ENCODE peak calls at places on chromosomes 4 and X, in seven cellular contexts. R is endothelial cell of umbilical vein, B is hepatocyte, X is neural progenitor cell, J is HepG2, Q is A673, W is DND-41. D is an unnamed sample.

GRCh38 chr4:74942251-74942917 is 9.5 kb downstream of the PARM1 start:
- DNase-seq in J (no peak), R (no peak), X (no peak), B (no peak), W (no peak), Q (no peak), D (no peak)

GRCh38 chr4:16916719-16917337 is 18.4 kb upstream of the LDB2 start:
- DNase-seq in X (peak; percentile 68), J (peak; percentile 63), R (peak; percentile 74), B (peak; percentile 80), W (peak; percentile 72), Q (peak; percentile 82), D (no peak)

GRCh38 chr4:91754716-91755115 is 549.0 kb upstream of the GRID2 start:
- DNase-seq in Q (no peak), J (no peak), X (no peak), R (no peak), B (no peak), W (no peak), D (no peak)

GRCh38 chr4:170047774-170048354 is 21.7 kb upstream of the MFAP3L start:
- DNase-seq in J (peak; percentile 53), X (peak; percentile 77), Q (peak; percentile 75), W (peak; percentile 45), R (peak; percentile 65), B (peak; percentile 84), D (peak; percentile 57)

GRCh38 chr4:123418486-123418931 is 21.9 kb downstream of the SPRY1 start:
- DNase-seq in W (peak; percentile 30), Q (peak; percentile 96), J (peak; percentile 97), X (peak; percentile 92), B (peak; percentile 35), R (peak; percentile 82), D (peak; percentile 30)

GRCh38 chr4:97105716-97106115 is 1037.6 kb downstream of the STPG2 start:
- DNase-seq in X (no peak), Q (no peak), J (no peak), B (no peak), W (no peak), R (no peak), D (no peak)

GRCh38 chr4:105215609-105216313 is 69.1 kb downstream of the TET2 start:
- DNase-seq in X (no peak), R (no peak), B (no peak), Q (no peak), W (no peak), J (peak; percentile 7), D (no peak)

GRCh38 chr4:124943145-124943889 is 230.8 kb upstream of the ANKRD50 start:
- DNase-seq in R (no peak), X (no peak), B (no peak), J (no peak), W (no peak), Q (no peak), D (no peak)

GRCh38 chrX:136055651-136056221 is 70.5 kb downstream of the SLC9A6 start:
- DNase-seq in X (no peak), J (no peak), R (peak; percentile 86), W (no peak), Q (peak; percentile 21), B (peak; percentile 14), D (no peak)

GRCh38 chrX:134999469-134999868 is 8.7 kb downstream of the SMIM10 start:
- DNase-seq in R (peak; percentile 62), X (peak; percentile 19), J (peak; percentile 44), W (no peak), B (peak; percentile 26), Q (peak; percentile 51), D (no peak)

GRCh38 chr4:75306496-75306895 is 207.7 kb downstream of the RCHY1 start:
- DNase-seq in W (no peak), Q (no peak), B (no peak), X (no peak), R (no peak), J (no peak), D (no peak)

GRCh38 chrX:21946925-21947641 is 6.6 kb downstream of the SMS start:
- DNase-seq in R (peak; percentile 83), X (peak; percentile 78), W (no peak), B (no peak), J (no peak), Q (peak; percentile 68), D (no peak)

GRCh38 chr4:43048570-43048969 is 156.1 kb downstream of the GRXCR1 start:
- DNase-seq in Q (no peak), J (no peak), X (no peak), B (no peak), W (no peak), R (no peak), D (no peak)

GRCh38 chrX:111869639-111870034 is 6.3 kb upstream of the TRPC5OS start:
- DNase-seq in Q (peak; percentile 66), X (peak; percentile 82), R (peak; percentile 11), J (no peak), B (peak; percentile 85), W (peak; percentile 20), D (peak; percentile 18)

GRCh38 chr4:105657117-105657765 is 51.2 kb downstream of the INTS12 start:
- DNase-seq in Q (no peak), B (no peak), W (no peak), J (no peak), X (no peak), R (no peak), D (no peak)

GRCh38 chrX:134502686-134503085 is 42.7 kb downstream of the HPRT1 start:
- DNase-seq in R (no peak), W (no peak), X (no peak), Q (no peak), B (no peak), J (no peak), D (no peak)

GRCh38 chr4:37976991-37977470 is 16.8 kb downstream of the PTTG2 start:
- DNase-seq in J (peak; percentile 65), W (peak; percentile 85), R (peak; percentile 51), X (peak; percentile 94), B (peak; percentile 93), Q (peak; percentile 69), D (no peak)

GRCh38 chrX:96791559-96791958 is 92.1 kb upstream of the RPA4 start:
- DNase-seq in J (no peak), W (no peak), R (no peak), B (no peak), X (no peak), Q (no peak), D (no peak)

GRCh38 chrX:24466025-24466424 is 939 bp downstream of the PDK3 start:
- DNase-seq in R (no peak), X (peak; percentile 21), W (peak; percentile 5), Q (no peak), J (no peak), B (no peak), D (no peak)

GRCh38 chr4:1866095-1866755 is 5.0 kb upstream of the NSD2 start:
- DNase-seq in J (no peak), R (no peak), Q (no peak), B (peak; percentile 7), W (no peak), X (no peak), D (no peak)
- TF ChIP-seq EZH2 in J (no peak), R (no peak), Q (no peak), B (no peak), W (no peak), X (no peak), D (no peak)

GRCh38 chr4:25827897-25828296 is 34.9 kb downstream of the SEL1L3 start:
- DNase-seq in R (no peak), Q (no peak), W (no peak), X (no peak), B (no peak), J (no peak), D (no peak)

GRCh38 chr4:25826074-25826752 is 36.6 kb downstream of the SEL1L3 start:
- DNase-seq in B (no peak), R (no peak), Q (no peak), X (no peak), W (no peak), J (no peak), D (no peak)

GRCh38 chr4:25823632-25824031 is 39.2 kb downstream of the SEL1L3 start:
- DNase-seq in J (no peak), R (no peak), W (no peak), B (no peak), X (no peak), Q (no peak), D (no peak)

GRCh38 chr4:25830545-25830944 is 32.2 kb downstream of the SEL1L3 start:
- DNase-seq in R (no peak), B (no peak), J (no peak), Q (no peak), X (no peak), W (no peak), D (no peak)

GRCh38 chr4:25827373-25827772 is 35.4 kb downstream of the SEL1L3 start:
- DNase-seq in X (no peak), W (no peak), R (no peak), B (no peak), Q (no peak), J (no peak), D (no peak)
- H3K36me3 ChIP-seq in X (no peaks in the 10 kb centered on the region), W (no peaks in the 10 kb centered on the region), R (peaks cover 3% of the 10 kb centered on the region), B (no peaks in the 10 kb centered on the region), Q (no peaks in the 10 kb centered on the region), J (no peaks in the 10 kb centered on the region), D (no peaks in the 10 kb centered on the region)

DNA sequence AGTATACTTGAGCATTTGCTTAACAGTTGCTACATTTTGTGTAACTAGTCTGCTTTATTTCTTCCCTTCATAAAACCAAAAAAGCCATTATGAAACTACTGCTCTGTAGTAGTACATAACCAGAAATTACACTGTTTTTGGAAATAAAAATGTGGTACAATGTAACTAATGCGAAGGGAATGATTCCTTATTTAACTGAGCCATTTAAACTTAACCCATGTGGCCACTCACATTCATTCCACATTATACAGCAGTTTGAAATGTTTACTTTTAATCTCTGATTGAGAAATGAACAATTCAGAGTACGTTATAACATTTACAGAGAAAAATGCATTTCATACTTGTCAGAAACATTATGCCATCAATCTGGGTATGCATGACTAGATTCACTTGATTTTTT is 94.2 kb downstream of the NYX start:
- DNase-seq in J (no peak), Q (no peak), W (no peak), B (no peak), X (no peak), R (no peak), D (no peak)
- TF ChIP-seq EZH2 in J (no peak), Q (no peak), W (no peak), B (no peak), X (no peak), R (no peak), D (no peak)

GRCh38 chrX:33133320-33133719 is 78.0 kb downstream of the DMD start:
- DNase-seq in X (no peak), R (no peak), W (no peak), B (no peak), J (no peak), Q (no peak), D (no peak)

GRCh38 chrX:33138677-33139249 is 72.6 kb downstream of the DMD start:
- DNase-seq in J (no peak), X (no peak), B (peak; percentile 42), R (no peak), W (no peak), Q (no peak), D (no peak)

GRCh38 chrX:33128048-33128805 is 83.1 kb downstream of the DMD start:
- DNase-seq in X (peak; percentile 16), Q (no peak), J (no peak), B (no peak), W (no peak), R (no peak), D (no peak)

GRCh38 chrX:33132569-33132968 is 78.8 kb downstream of the DMD start:
- DNase-seq in R (no peak), W (no peak), Q (no peak), J (no peak), X (no peak), B (no peak), D (no peak)

DNA sequence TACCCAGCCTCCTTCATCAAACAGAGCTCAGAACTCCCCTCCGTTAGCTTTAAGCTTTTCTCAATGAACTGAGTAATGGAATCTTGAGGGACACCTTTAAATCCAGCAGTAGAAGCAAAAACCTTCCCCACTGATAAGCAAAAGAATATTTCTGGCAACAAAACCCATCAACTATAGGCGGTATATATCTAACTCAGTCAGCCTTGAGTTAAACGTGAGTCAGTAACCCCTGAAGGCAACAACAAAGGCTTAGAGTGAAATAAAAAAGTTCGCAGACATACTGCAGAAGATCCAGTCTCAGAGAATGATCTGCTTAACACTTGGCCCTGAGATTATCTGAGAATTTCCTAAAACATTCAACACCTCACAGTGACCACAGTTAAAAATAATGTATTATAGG is 77.2 kb downstream of the DMD start:
- DNase-seq in Q (no peak), B (no peak), R (no peak), W (no peak), J (no peak), X (no peak), D (no peak)
- H3K36me3 ChIP-seq in Q (no peaks in the 10 kb centered on the region), B (no peaks in the 10 kb centered on the region), R (no peaks in the 10 kb centered on the region), W (no peaks in the 10 kb centered on the region), J (no peaks in the 10 kb centered on the region), X (no peaks in the 10 kb centered on the region), D (no peaks in the 10 kb centered on the region)